ENCODE peak calls at places on chromosomes 1 and 21, in four cellular contexts. Y, K, R and S are unnamed samples.

GRCh38 chr1:159664247-159664646 is 50.1 kb downstream of the CRP start:
- DNase-seq in Y (no peak), K (no peak), R (no peak), S (no peak)

GRCh38 chr1:44044071-44044801 is 13.0 kb upstream of the SLC6A9 start:
- DNase-seq in K (no peak), Y (peak; percentile 63), R (no peak), S (no peak)

GRCh38 chr1:157992031-157992568 is 1.3 kb upstream of the KIRREL1 start:
- DNase-seq in K (peak; percentile 86), Y (peak; percentile 62), R (no peak), S (no peak)

GRCh38 chr1:11886986-11887665 is 28.4 kb upstream of the NPPB start:
- DNase-seq in K (no peak), Y (no peak), R (no peak), S (no peak)

GRCh38 chr1:90810006-90810405 is 92.9 kb upstream of the BARHL2 start:
- DNase-seq in Y (no peak), R (no peak), K (no peak), S (no peak)

GRCh38 chr1:214494706-214495105 is 56.7 kb downstream of the PTPN14 start:
- DNase-seq in K (no peak), R (no peak), Y (no peak), S (peak; percentile 81)

GRCh38 chr1:75855010-75855409 is 58.3 kb downstream of the MSH4 start:
- DNase-seq in Y (no peak), R (no peak), K (no peak), S (peak; percentile 8)

GRCh38 chr1:16029288-16029687 is 7.5 kb downstream of the CLCNKA start:
- DNase-seq in Y (no peak), R (no peak), K (no peak), S (no peak)

GRCh38 chr1:239888639-239889038 is 203.0 kb upstream of the FMN2 start:
- DNase-seq in R (no peak), Y (no peak), K (no peak), S (no peak)

GRCh38 chr21:41943468-41944250 is 10.2 kb downstream of the C2CD2 start:
- DNase-seq in K (no peak), R (no peak), Y (no peak), S (no peak)

DNA sequence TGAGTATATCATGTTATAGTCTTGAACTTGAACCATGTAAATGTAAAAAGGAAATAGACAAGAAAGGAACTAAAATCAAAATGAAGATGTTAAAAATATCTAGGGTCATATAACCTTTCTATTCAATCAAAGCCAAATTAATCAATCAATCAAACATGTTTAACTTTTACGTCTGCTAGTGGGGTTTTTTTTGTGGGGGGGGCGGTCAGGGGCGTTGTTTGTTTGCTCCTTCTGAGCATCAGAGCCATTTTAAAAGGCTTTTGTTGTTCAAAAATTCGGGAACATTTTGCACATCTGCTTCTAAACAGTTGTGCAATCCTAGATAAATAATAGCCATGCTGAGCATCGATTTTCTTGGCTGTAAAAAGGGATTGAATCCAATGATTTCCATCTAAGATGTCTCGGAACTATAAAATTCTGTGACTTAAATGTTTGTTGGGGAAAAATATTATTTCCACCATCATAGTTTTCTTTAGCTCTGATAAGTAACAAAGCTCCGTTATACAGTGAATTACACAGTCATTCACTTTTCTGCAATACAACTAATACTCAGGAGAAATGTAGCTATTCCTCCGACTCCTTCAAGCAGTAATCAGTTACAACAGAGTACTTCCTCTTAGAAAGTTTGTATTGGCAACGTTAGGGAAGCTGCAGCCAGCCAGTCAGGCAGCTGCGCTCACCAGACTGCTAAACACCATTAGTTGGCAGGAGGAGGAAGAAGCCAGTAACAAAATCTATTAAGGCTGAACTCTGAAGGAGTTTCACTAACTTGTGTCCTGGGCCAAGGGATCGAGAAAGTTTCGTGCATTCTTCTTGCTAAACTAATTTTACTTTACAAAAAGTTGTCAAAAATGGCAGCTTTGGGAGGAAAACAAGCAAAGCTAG is 2.1 kb downstream of the SPATA6 start:
- DNase-seq in K (no peak), Y (no peak), R (no peak), S (no peak)
- TF ChIP-seq EGR1 in K (no peak), Y (no peak), R (no peak), S (no peak)

DNA sequence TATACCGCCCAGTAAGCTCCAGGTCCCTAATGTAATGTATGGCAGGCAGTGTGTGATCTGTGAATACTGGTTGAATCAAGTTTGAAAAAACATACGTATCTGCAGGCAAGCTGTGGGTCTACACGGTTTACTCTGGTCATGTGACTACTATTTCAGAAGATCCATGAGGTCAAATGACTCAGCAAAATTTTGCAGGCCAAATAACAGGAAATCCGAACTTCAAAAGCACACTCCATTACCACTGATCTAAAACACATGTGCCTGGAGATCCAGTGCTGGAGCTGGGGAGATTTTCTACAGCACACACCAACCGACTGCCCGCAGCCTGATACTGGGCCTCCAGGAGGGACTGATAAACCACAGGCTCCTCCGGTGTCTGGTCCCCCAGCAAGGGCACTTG is 64.5 kb upstream of the SLC44A3 start:
- DNase-seq in R (no peak), K (no peak), Y (no peak), S (no peak)
- H3K27ac ChIP-seq in R (no peak overlapping the region), K (no peak overlapping the region), Y (peak overlapping the region; percentile 21), S (peak overlapping the region; percentile 26)

GRCh38 chr21:45265721-45266517 is 21.8 kb downstream of the POFUT2 start:
- DNase-seq in K (no peak), R (no peak), Y (no peak), S (no peak)

GRCh38 chr21:45264146-45264918 is 23.4 kb downstream of the POFUT2 start:
- DNase-seq in Y (no peak), K (peak; percentile 14), R (no peak), S (no peak)

GRCh38 chr21:45264919-45265515 is 22.7 kb downstream of the POFUT2 start:
- DNase-seq in R (no peak), Y (no peak), K (peak; percentile 29), S (no peak)

GRCh38 chr21:45267390-45267760 is 20.3 kb downstream of the POFUT2 start:
- DNase-seq in Y (no peak), R (no peak), K (no peak), S (no peak)

DNA sequence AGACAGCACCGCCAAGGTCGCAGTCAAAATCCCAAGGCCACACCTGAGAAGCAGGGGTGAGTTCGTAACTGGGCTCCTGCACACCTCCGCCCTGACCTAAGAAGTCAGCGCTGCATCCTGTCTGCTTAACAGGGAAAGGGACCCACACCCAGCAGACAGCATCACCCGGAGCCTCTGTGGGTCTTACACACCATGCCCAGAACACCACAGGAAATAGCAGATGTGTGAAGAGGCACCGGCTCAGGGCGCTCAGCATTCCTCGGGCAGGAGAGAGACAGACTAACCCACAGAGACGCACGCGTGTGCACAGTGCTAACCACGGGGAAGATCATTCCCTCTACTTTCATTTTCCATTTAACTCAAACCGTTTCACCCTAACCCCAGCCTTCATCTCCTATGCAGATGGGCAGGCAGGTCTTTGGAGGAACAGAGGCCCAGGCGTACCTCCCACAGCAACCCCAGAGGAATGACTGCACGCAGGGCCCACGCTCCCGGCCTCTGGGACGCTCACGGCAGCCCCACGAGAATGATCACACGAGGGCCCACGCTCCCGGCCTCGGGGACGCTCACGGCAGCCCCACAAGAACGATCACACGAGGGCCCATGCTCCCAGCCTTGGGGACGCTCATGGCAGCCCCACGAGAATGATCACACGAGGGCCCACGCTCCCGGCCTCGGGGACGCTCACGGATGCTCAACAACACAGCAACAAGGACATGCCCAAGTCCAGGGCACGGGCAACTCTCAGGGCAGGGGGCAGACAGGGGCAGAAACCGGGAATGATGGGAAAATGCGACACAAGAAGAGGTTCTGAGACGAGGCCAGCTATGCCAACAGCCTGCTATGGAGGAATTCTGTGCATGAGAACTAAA is 20.9 kb downstream of the POFUT2 start:
- DNase-seq in R (no peak), Y (no peak), K (no peak), S (no peak)
- TF ChIP-seq ATF3 in R (no peak), Y (no peak), K (no peak), S (no peak)

DNA sequence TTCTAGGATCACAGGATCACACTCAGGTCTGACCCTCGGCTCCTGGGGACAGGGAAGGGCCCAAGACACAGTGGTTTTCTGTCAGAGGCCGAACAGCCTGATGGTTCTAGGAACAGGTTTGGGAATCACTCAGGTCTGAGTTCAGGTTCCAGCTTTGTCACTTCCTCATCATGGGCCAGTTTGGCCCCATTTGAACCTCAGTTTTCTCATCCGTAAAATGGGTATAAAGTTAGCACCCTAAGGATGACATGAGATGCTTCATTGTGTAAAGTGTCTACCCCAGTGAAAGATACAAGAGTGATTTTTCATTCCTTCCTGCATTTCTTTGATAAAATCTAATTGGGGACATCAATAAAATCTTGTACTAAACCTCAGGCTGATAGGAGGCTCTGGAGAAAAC is 11.2 kb upstream of the ACTL8 start:
- DNase-seq in R (no peak), Y (no peak), K (no peak), S (no peak)
- TF ChIP-seq EGR1 in R (no peak), Y (no peak), K (no peak), S (no peak)

GRCh38 chr21:45320991-45321656 is 33.4 kb upstream of the POFUT2 start:
- DNase-seq in K (no peak), R (no peak), Y (no peak), S (no peak)
- H3K27ac ChIP-seq in K (no peak overlapping the region), R (no peak overlapping the region), Y (no peak overlapping the region), S (no peak overlapping the region)

GRCh38 chr1:39409055-39409816 is 82.2 kb upstream of the BMP8A start:
- DNase-seq in R (no peak), K (peak; percentile 76), Y (no peak), S (no peak)
- TF ChIP-seq ATF3 in R (no peak), K (no peak), Y (no peak), S (no peak)

DNA sequence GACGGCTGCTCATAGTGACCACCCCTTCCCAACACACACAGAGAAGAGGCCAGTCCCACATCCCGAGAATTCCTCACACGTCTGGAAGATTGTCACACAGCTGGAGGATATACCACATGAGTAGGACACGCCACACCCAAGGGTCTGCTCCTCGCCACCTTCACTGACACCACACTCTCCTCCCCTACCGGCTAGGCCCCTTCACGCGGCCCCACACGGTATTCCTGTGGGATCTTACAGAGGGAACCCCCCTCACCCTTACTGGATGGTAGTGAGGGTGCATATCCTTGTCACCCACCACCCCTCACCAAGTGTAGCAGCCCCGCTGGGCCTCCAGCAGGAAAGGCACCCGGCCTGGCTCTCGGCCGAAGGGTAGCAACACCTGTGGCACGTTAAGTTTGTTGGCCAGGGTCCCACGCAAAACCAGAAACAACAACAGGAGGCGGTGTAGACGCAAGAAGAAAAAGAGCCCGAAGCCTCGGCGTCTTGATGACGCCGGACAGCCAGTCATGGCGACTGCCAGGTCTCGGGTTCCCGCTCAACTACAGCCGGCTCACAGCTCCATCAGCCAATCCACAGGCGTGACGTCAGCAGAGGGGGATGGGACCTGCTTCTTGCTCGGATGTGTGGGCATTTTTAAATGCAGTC is at the start of gene NUP210L:
- DNase-seq in R (no peak), K (peak; percentile 75), Y (no peak), S (no peak)
- TF ChIP-seq EGR1 in R (no peak), K (no peak), Y (no peak), S (no peak)